ENCODE peak calls at places on chromosomes 2 and 18, in five cellular contexts. S, F, P, V and X are unnamed samples.

GRCh38 chr2:2662037-2662846 is 331.2 kb upstream of the MYT1L start:
- DNase-seq in S (no peak), F (no peak), P (no peak), V (no peak), X (no peak)

GRCh38 chr2:195782156-195782555 is 125.1 kb downstream of the SLC39A10 start:
- DNase-seq in S (no peak), F (no peak), P (no peak), V (no peak), X (no peak)

GRCh38 chr2:160583823-160584537 is 90.4 kb upstream of the RBMS1 start:
- DNase-seq in S (no peak), F (no peak), P (no peak), V (no peak), X (no peak)

GRCh38 chr2:7011376-7012083 is 94.3 kb downstream of the RNF144A start:
- DNase-seq in S (no peak), F (no peak), P (no peak), V (no peak), X (no peak)

GRCh38 chr2:235954281-235954680 is 213.9 kb downstream of the GBX2 start:
- DNase-seq in S (no peak), F (no peak), P (no peak), V (no peak), X (no peak)

GRCh38 chr2:42164971-42165370 is 4.2 kb upstream of the EML4 start:
- DNase-seq in S (no peak), F (no peak), P (no peak), V (no peak), X (no peak)

GRCh38 chr2:2178921-2179320 is 152.2 kb downstream of the MYT1L start:
- DNase-seq in S (no peak), F (no peak), P (no peak), V (no peak), X (no peak)

GRCh38 chr2:190277234-190278112 is 42.2 kb downstream of the HIBCH start:
- DNase-seq in S (peak; percentile 32), F (no peak), P (peak; percentile 24), V (peak; percentile 6), X (no peak)

GRCh38 chr2:138298900-138299299 is 202.7 kb upstream of the SPOPL start:
- DNase-seq in S (no peak), F (no peak), P (no peak), V (no peak), X (peak; percentile 54)

GRCh38 chr2:43073373-43073772 is 153.0 kb downstream of the ZFP36L2 start:
- DNase-seq in S (no peak), F (no peak), P (peak; percentile 70), V (no peak), X (no peak)

GRCh38 chr18:54774423-54774822 is 53.9 kb upstream of the RAB27B start:
- DNase-seq in S (no peak), F (no peak), P (no peak), V (no peak), X (no peak)

GRCh38 chr2:99187011-99187410 is 6.0 kb downstream of the MRPL30 start:
- DNase-seq in S (no peak), F (no peak), P (no peak), V (no peak), X (no peak)

GRCh38 chr2:204157684-204158083 is 221.1 kb downstream of the ICOS start:
- DNase-seq in S (no peak), F (no peak), P (no peak), V (no peak), X (no peak)

GRCh38 chr2:5696741-5697521 is 4.7 kb downstream of the SOX11 start:
- DNase-seq in S (no peak), F (no peak), P (no peak), V (peak; percentile 91), X (no peak)

GRCh38 chr2:214808481-214808931 is 977 bp downstream of the BARD1 start:
- DNase-seq in S (no peak), F (no peak), P (no peak), V (no peak), X (no peak)

GRCh38 chr2:58541511-58541910 is 300.4 kb upstream of the FANCL start:
- DNase-seq in S (no peak), F (no peak), P (no peak), V (no peak), X (no peak)

GRCh38 chr2:230230087-230230486 is 4.6 kb downstream of the SP140 start:
- DNase-seq in S (peak; percentile 29), F (no peak), P (no peak), V (no peak), X (no peak)

GRCh38 chr2:38443021-38443541 is 66.0 kb upstream of the ATL2 start:
- DNase-seq in S (no peak), F (no peak), P (no peak), V (no peak), X (no peak)

GRCh38 chr2:231563378-231563961 is 29.2 kb upstream of the TEX44 start:
- DNase-seq in S (peak; percentile 34), F (peak; percentile 64), P (peak; percentile 81), V (peak; percentile 88), X (no peak)

GRCh38 chr2:14747447-14747846 is 114.9 kb downstream of the LRATD1 start:
- DNase-seq in S (no peak), F (no peak), P (no peak), V (no peak), X (no peak)

GRCh38 chr2:190726255-190726654 is 77.4 kb downstream of the NAB1 start:
- DNase-seq in S (no peak), F (no peak), P (no peak), V (no peak), X (no peak)

GRCh38 chr2:207594245-207594644 is 30.9 kb downstream of the METTL21A start:
- DNase-seq in S (no peak), F (no peak), P (no peak), V (no peak), X (no peak)

GRCh38 chr2:150023044-150023443 is 435.5 kb upstream of the MMADHC start:
- DNase-seq in S (no peak), F (no peak), P (no peak), V (no peak), X (no peak)

GRCh38 chr2:208033701-208034502 is 8.6 kb upstream of the PLEKHM3 start:
- DNase-seq in S (peak; percentile 97), F (no peak), P (peak; percentile 51), V (no peak), X (no peak)

GRCh38 chr2:228840113-228840742 is 430.9 kb downstream of the PID1 start:
- DNase-seq in S (no peak), F (no peak), P (no peak), V (no peak), X (no peak)

GRCh38 chr2:30741576-30741975 is 65.7 kb downstream of the CAPN13 start:
- DNase-seq in S (no peak), F (no peak), P (no peak), V (no peak), X (no peak)

GRCh38 chr2:17610521-17610920 is 70.0 kb downstream of the VSNL1 start:
- DNase-seq in S (no peak), F (no peak), P (no peak), V (no peak), X (no peak)

GRCh38 chr2:236628981-236629605 is 59.5 kb downstream of the ACKR3 start:
- DNase-seq in S (no peak), F (no peak), P (no peak), V (no peak), X (no peak)

GRCh38 chr2:216985658-216986141 is 125.8 kb upstream of the TNP1 start:
- DNase-seq in S (no peak), F (no peak), P (no peak), V (no peak), X (no peak)

GRCh38 chr2:104888489-104889245 is 34.8 kb downstream of the POU3F3 start:
- DNase-seq in S (no peak), F (no peak), P (no peak), V (no peak), X (no peak)

GRCh38 chr2:2743164-2743571 is 412.1 kb upstream of the MYT1L start:
- DNase-seq in S (no peak), F (no peak), P (no peak), V (no peak), X (no peak)

GRCh38 chr2:65880451-65880850 is 448.1 kb upstream of the SPRED2 start:
- DNase-seq in S (no peak), F (no peak), P (no peak), V (no peak), X (no peak)

GRCh38 chr18:7575465-7576026 is 8.4 kb downstream of the PTPRM start:
- DNase-seq in S (no peak), F (no peak), P (no peak), V (no peak), X (no peak)

DNA sequence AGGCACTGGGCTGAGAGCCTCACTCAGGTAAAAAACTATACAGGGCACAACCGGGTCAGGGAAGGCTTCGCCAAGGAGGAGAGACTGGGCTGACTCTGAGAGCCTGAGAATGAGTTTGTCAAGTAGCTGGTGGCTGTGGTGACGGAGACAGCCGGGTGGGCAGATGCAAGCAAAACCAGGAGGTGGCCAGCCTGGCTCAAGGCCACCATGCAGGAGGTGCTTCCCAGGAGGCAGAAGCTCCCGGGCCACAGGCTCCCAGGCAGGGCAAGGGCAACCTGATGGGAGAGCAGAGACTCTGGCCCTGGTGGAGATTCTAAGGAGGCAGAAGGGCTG is 2.9 kb upstream of the INHBB start:
- DNase-seq in S (no peak), F (no peak), P (no peak), V (no peak), X (no peak)
- TF ChIP-seq REST in S (no peak), F (no peak), P (no peak), V (no peak), X (no peak)

DNA sequence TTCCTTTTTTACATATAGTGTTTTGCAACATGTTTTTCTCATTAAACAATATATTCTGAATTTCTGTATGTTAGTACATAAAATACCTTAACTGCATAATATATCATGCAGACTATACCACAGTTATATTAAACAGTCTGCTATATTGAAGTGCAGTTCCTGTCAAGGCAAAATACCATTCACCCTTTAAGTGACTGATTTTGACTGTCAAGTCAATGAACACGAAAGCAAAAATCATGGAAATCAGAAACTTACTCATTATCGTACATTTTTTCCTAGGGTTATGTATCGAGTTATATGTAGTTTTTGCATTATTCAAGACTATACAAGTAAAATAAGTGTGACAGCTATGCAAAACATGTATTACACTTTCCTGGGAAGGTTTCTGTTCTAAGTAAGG is 361.6 kb upstream of the MAP2 start:
- DNase-seq in S (no peak), F (no peak), P (no peak), V (no peak), X (no peak)
- TF ChIP-seq EP300 in S (no peak), F (no peak), P (no peak), V (no peak), X (no peak)

GRCh38 chr2:221343524-221343923 is 228.6 kb downstream of the EPHA4 start:
- DNase-seq in S (no peak), F (no peak), P (no peak), V (no peak), X (no peak)
- TF ChIP-seq REST in S (no peak), F (no peak), P (no peak), V (no peak), X (no peak)

DNA sequence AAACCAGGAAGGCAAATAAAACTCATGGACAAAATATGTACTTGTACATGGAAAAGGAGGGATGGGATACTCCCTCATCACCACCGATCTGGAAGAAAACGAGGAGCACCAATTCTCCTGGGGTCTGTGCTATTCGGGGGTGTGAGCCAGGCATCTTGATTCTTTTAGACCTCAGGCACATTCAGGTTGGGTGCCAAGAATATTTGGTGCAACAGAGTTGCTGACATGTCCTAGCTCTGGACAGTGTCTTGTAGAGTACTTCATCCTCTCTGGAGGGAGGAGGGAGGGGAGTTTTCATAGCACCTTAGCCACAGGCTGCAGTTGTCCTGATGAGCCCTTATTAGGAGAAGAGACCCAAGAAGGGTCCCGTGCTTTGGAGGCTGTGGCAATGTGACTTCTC is 163.1 kb downstream of the PRKCE start:
- DNase-seq in S (no peak), F (no peak), P (no peak), V (no peak), X (no peak)
- TF ChIP-seq EP300 in S (no peak), F (no peak), P (no peak), V (no peak), X (no peak)

GRCh38 chr2:237687666-237688065 is 60.3 kb downstream of the LRRFIP1 start:
- DNase-seq in S (peak; percentile 90), F (no peak), P (no peak), V (peak; percentile 58), X (no peak)
- TF ChIP-seq REST in S (no peak), F (no peak), P (no peak), V (no peak), X (no peak)